ENCODE peak calls at places on chromosome 13, in eight cellular contexts. One of them, this sample, is unnamed.

GRCh38 chr13:32272021-32272695 is 43.0 kb downstream of the ZAR1L start:
- DNase-seq in sigmoid colon: no peak
- DNase-seq in HCT116: no peak
- DNase-seq in GM23338: no peak
- DNase-seq in breast epithelium: no peak
- DNase-seq in HepG2: no peak
- DNase-seq in endothelial cell of umbilical vein: peak
- DNase-seq in SK-N-SH: no peak
- DNase-seq in this sample: no peak

GRCh38 chr13:44620057-44620456 is 43.9 kb upstream of the TSC22D1 start:
- DNase-seq in sigmoid colon: no peak
- DNase-seq in HCT116: no peak
- DNase-seq in GM23338: no peak
- DNase-seq in breast epithelium: no peak
- DNase-seq in HepG2: no peak
- DNase-seq in endothelial cell of umbilical vein: no peak
- DNase-seq in SK-N-SH: no peak
- DNase-seq in this sample: no peak

GRCh38 chr13:107252021-107252420 is 684.1 kb upstream of the ARGLU1 start:
- DNase-seq in sigmoid colon: no peak
- DNase-seq in HCT116: no peak
- DNase-seq in GM23338: no peak
- DNase-seq in breast epithelium: no peak
- DNase-seq in HepG2: no peak
- DNase-seq in endothelial cell of umbilical vein: no peak
- DNase-seq in SK-N-SH: no peak
- DNase-seq in this sample: no peak

GRCh38 chr13:113815151-113816058 is 48.5 kb downstream of the GAS6 start:
- DNase-seq in sigmoid colon: no peak
- DNase-seq in HCT116: peak
- DNase-seq in GM23338: no peak
- DNase-seq in breast epithelium: no peak
- DNase-seq in HepG2: no peak
- DNase-seq in endothelial cell of umbilical vein: peak
- DNase-seq in SK-N-SH: no peak
- DNase-seq in this sample: peak

GRCh38 chr13:35388979-35389378 is 87.5 kb downstream of the MAB21L1 start:
- DNase-seq in sigmoid colon: no peak
- DNase-seq in HCT116: no peak
- DNase-seq in GM23338: no peak
- DNase-seq in breast epithelium: no peak
- DNase-seq in HepG2: no peak
- DNase-seq in endothelial cell of umbilical vein: peak
- DNase-seq in SK-N-SH: peak
- DNase-seq in this sample: no peak

GRCh38 chr13:51874651-51875050 is 12.9 kb downstream of the CCDC70 start:
- DNase-seq in sigmoid colon: no peak
- DNase-seq in HCT116: no peak
- DNase-seq in GM23338: no peak
- DNase-seq in breast epithelium: no peak
- DNase-seq in HepG2: no peak
- DNase-seq in endothelial cell of umbilical vein: no peak
- DNase-seq in SK-N-SH: no peak
- DNase-seq in this sample: no peak

GRCh38 chr13:33015275-33015674 is 948 bp upstream of the KL start:
- DNase-seq in sigmoid colon: no peak
- DNase-seq in HCT116: no peak
- DNase-seq in GM23338: peak
- DNase-seq in breast epithelium: no peak
- DNase-seq in HepG2: no peak
- DNase-seq in endothelial cell of umbilical vein: no peak
- DNase-seq in SK-N-SH: no peak
- DNase-seq in this sample: no peak

GRCh38 chr13:113350065-113350937 is 13.6 kb downstream of the GRTP1 start:
- DNase-seq in sigmoid colon: peak
- DNase-seq in HCT116: no peak
- DNase-seq in GM23338: no peak
- DNase-seq in breast epithelium: no peak
- DNase-seq in HepG2: peak
- DNase-seq in endothelial cell of umbilical vein: no peak
- DNase-seq in SK-N-SH: no peak
- DNase-seq in this sample: no peak

GRCh38 chr13:40261947-40262346 is 404.5 kb downstream of the FOXO1 start:
- DNase-seq in sigmoid colon: no peak
- DNase-seq in HCT116: no peak
- DNase-seq in GM23338: no peak
- DNase-seq in breast epithelium: no peak
- DNase-seq in HepG2: no peak
- DNase-seq in endothelial cell of umbilical vein: no peak
- DNase-seq in SK-N-SH: no peak
- DNase-seq in this sample: no peak

GRCh38 chr13:50910483-50910805 is 853 bp downstream of the RNASEH2B start:
- DNase-seq in sigmoid colon: peak
- DNase-seq in HCT116: peak
- DNase-seq in GM23338: peak
- DNase-seq in breast epithelium: peak
- DNase-seq in HepG2: peak
- DNase-seq in endothelial cell of umbilical vein: peak
- DNase-seq in SK-N-SH: peak
- DNase-seq in this sample: no peak

GRCh38 chr13:72852207-72852606 is 70.3 kb downstream of the PIBF1 start:
- DNase-seq in sigmoid colon: peak
- DNase-seq in HCT116: no peak
- DNase-seq in GM23338: no peak
- DNase-seq in breast epithelium: no peak
- DNase-seq in HepG2: no peak
- DNase-seq in endothelial cell of umbilical vein: no peak
- DNase-seq in SK-N-SH: no peak
- DNase-seq in this sample: no peak
- TF ChIP-seq POLR2AphosphoS5 in sigmoid colon: no peak
- TF ChIP-seq POLR2AphosphoS5 in HCT116: no peak
- TF ChIP-seq POLR2AphosphoS5 in GM23338: no peak
- TF ChIP-seq POLR2AphosphoS5 in breast epithelium: no peak
- TF ChIP-seq POLR2AphosphoS5 in HepG2: no peak
- TF ChIP-seq POLR2AphosphoS5 in endothelial cell of umbilical vein: no peak
- TF ChIP-seq POLR2AphosphoS5 in SK-N-SH: no peak
- TF ChIP-seq POLR2AphosphoS5 in this sample: no peak

DNA sequence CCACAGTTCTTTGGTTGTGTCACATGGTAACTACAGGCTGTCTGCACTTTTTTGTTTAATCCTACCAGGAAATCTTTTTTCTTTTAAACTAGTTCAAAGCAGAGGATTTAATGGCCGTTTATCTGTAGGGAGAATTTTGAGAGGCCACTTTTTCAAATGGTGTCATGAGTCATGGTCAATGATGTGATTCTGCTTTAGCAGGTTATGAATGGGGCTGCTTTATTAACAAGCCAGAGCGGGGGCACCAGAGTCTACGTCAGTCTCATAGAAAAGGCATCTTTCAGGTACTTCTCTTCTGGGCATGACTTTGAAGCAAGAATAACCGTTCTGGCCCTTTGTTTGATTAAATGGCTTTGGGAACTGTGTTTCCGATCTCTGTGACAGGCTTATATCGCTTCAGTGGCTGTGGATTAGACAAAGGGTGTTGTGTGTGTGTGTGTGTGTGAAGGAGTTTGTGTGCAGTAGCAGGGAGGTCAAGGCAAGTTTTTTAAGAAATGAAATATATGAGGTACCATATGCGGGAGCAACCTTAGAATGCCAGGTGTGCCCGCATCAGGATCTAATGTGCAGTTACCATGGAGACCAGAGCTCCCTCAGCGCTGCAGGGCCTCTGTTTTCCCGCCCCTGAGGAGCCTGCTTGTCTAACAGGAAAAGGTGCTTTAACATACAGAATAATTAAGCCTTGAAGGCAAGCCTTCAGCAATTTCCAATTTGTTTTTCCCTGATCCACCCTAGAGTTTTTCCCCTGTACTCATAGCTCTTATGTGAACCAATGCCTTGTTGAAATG is 120.5 kb downstream of the KATNAL1 start:
- DNase-seq in sigmoid colon: no peak
- DNase-seq in HCT116: no peak
- DNase-seq in GM23338: peak
- DNase-seq in breast epithelium: no peak
- DNase-seq in HepG2: no peak
- DNase-seq in endothelial cell of umbilical vein: no peak
- DNase-seq in SK-N-SH: no peak
- DNase-seq in this sample: no peak
- TF ChIP-seq POLR2AphosphoS5 in sigmoid colon: no peak
- TF ChIP-seq POLR2AphosphoS5 in HCT116: no peak
- TF ChIP-seq POLR2AphosphoS5 in GM23338: no peak
- TF ChIP-seq POLR2AphosphoS5 in breast epithelium: no peak
- TF ChIP-seq POLR2AphosphoS5 in HepG2: no peak
- TF ChIP-seq POLR2AphosphoS5 in endothelial cell of umbilical vein: no peak
- TF ChIP-seq POLR2AphosphoS5 in SK-N-SH: no peak
- TF ChIP-seq POLR2AphosphoS5 in this sample: no peak

DNA sequence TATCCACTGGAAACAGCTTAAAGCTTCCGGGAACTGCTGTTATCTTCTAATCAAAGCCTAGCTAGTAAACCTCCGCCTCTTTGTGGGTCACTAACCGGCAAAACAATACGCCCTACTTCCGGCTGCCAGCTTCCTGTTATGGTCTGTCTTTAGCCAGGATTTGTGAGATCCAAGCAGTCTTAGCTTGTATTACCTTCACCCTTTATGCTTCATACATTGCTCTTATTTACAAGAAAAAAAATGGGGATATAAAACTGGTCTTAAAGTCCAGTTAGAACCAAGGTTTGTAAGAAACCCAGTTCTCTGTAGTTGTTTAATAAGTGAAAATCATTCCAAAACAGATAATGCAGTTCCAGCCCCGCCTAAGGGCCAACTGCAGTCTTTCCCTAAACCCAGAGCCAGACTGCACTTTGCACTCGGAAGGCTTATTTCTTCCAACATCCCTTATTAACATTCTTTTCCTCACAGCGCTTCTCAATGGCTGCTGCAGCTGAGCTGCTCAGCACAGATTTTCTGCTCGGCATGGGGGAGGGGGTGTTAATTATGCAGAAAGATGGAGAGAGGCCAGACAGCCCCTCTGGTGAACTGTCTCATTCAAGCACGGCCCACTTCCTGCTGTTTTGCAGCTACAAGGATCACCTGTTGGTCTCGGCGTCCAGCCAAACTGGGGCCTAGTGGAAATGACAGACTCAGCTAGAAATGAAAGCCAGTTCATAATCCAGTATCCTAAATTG is 368.4 kb downstream of the KLF12 start:
- DNase-seq in sigmoid colon: peak
- DNase-seq in HCT116: no peak
- DNase-seq in GM23338: peak
- DNase-seq in breast epithelium: peak
- DNase-seq in HepG2: peak
- DNase-seq in endothelial cell of umbilical vein: peak
- DNase-seq in SK-N-SH: peak
- DNase-seq in this sample: no peak
- TF ChIP-seq POLR2AphosphoS5 in sigmoid colon: peak
- TF ChIP-seq POLR2AphosphoS5 in HCT116: no peak
- TF ChIP-seq POLR2AphosphoS5 in GM23338: no peak
- TF ChIP-seq POLR2AphosphoS5 in breast epithelium: no peak
- TF ChIP-seq POLR2AphosphoS5 in HepG2: no peak
- TF ChIP-seq POLR2AphosphoS5 in endothelial cell of umbilical vein: peak
- TF ChIP-seq POLR2AphosphoS5 in SK-N-SH: no peak
- TF ChIP-seq POLR2AphosphoS5 in this sample: no peak

GRCh38 chr13:110396913-110397379 is 89.9 kb downstream of the COL4A2 start:
- DNase-seq in sigmoid colon: peak
- DNase-seq in HCT116: no peak
- DNase-seq in GM23338: no peak
- DNase-seq in breast epithelium: no peak
- DNase-seq in HepG2: no peak
- DNase-seq in endothelial cell of umbilical vein: no peak
- DNase-seq in SK-N-SH: no peak
- DNase-seq in this sample: no peak
- TF ChIP-seq POLR2AphosphoS5 in sigmoid colon: peak
- TF ChIP-seq POLR2AphosphoS5 in HCT116: no peak
- TF ChIP-seq POLR2AphosphoS5 in GM23338: no peak
- TF ChIP-seq POLR2AphosphoS5 in breast epithelium: peak
- TF ChIP-seq POLR2AphosphoS5 in HepG2: no peak
- TF ChIP-seq POLR2AphosphoS5 in endothelial cell of umbilical vein: no peak
- TF ChIP-seq POLR2AphosphoS5 in SK-N-SH: peak
- TF ChIP-seq POLR2AphosphoS5 in this sample: no peak

GRCh38 chr13:110047511-110047910 is 259.4 kb downstream of the COL4A1 start:
- DNase-seq in sigmoid colon: peak
- DNase-seq in HCT116: no peak
- DNase-seq in GM23338: no peak
- DNase-seq in breast epithelium: no peak
- DNase-seq in HepG2: no peak
- DNase-seq in endothelial cell of umbilical vein: peak
- DNase-seq in SK-N-SH: peak
- DNase-seq in this sample: no peak
- TF ChIP-seq POLR2AphosphoS5 in sigmoid colon: no peak
- TF ChIP-seq POLR2AphosphoS5 in HCT116: no peak
- TF ChIP-seq POLR2AphosphoS5 in GM23338: no peak
- TF ChIP-seq POLR2AphosphoS5 in breast epithelium: no peak
- TF ChIP-seq POLR2AphosphoS5 in HepG2: no peak
- TF ChIP-seq POLR2AphosphoS5 in endothelial cell of umbilical vein: no peak
- TF ChIP-seq POLR2AphosphoS5 in SK-N-SH: no peak
- TF ChIP-seq POLR2AphosphoS5 in this sample: no peak

DNA sequence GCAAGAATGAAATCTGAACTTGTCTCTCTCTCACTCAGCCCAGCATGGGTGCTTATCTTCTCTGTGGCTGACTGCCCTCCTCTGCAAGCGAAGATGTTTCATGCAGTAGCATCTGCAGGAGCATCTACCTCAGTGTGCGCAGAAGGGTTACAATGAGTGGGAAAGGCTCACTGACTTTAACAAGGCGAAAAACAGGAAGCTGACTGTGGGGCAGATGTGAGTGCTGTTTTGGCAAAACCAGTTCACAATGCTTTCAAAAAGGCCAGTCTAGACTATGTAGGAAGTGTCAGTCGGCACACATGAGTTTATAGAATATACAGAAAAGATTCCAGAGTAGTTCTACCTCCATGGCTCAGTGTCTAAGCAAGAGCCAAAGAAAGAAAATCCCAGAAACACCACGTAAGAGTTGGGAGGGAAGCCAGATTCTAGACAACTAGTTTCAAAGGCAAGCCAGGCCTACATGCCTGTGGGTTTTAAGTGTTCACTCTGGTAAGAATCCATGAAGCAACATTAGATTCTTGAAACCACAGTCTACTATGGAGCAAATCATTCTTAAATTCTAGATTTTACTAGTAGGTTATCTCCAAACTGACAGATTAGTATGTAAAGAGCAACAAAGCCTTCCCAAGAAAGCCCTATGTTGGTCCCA is 124.5 kb downstream of the ABCC4 start:
- DNase-seq in sigmoid colon: no peak
- DNase-seq in HCT116: no peak
- DNase-seq in GM23338: no peak
- DNase-seq in breast epithelium: no peak
- DNase-seq in HepG2: no peak
- DNase-seq in endothelial cell of umbilical vein: peak
- DNase-seq in SK-N-SH: no peak
- DNase-seq in this sample: no peak
- TF ChIP-seq POLR2AphosphoS5 in sigmoid colon: no peak
- TF ChIP-seq POLR2AphosphoS5 in HCT116: no peak
- TF ChIP-seq POLR2AphosphoS5 in GM23338: no peak
- TF ChIP-seq POLR2AphosphoS5 in breast epithelium: no peak
- TF ChIP-seq POLR2AphosphoS5 in HepG2: no peak
- TF ChIP-seq POLR2AphosphoS5 in endothelial cell of umbilical vein: no peak
- TF ChIP-seq POLR2AphosphoS5 in SK-N-SH: no peak
- TF ChIP-seq POLR2AphosphoS5 in this sample: no peak

This sample was measured in HL-60.